ENCODE peak calls at places on chromosomes 11 and 22, in seven cellular contexts. O is GM12891, V is IMR-90, N is A549, T is HCT116, X is ovary, R is adrenal gland. B is an unnamed sample.

GRCh38 chr11:69867076-69868002 is 48.1 kb upstream of the FGF3 start:
- DNase-seq in O (no peak), V (peak), N (no peak), T (no peak), X (no peak), R (peak), B (no peak)

GRCh38 chr11:118957968-118958367 is 1.9 kb downstream of the UPK2 start:
- DNase-seq in O (no peak), V (no peak), N (no peak), T (no peak), X (no peak), R (no peak), B (no peak)

GRCh38 chr11:59668188-59668949 is 468 bp downstream of the PATL1 start:
- DNase-seq in O (peak), V (peak), N (peak), T (no peak), X (peak), R (peak), B (peak)

GRCh38 chr11:48272551-48273080 is 9.0 kb downstream of the OR4X1 start:
- DNase-seq in O (no peak), V (no peak), N (no peak), T (no peak), X (no peak), R (no peak), B (no peak)

GRCh38 chr11:120574881-120575280 is 63.3 kb downstream of the GRIK4 start:
- DNase-seq in O (no peak), V (no peak), N (no peak), T (no peak), X (no peak), R (no peak), B (no peak)

GRCh38 chr11:66473167-66473566 is 6.5 kb downstream of the PELI3 start:
- DNase-seq in O (no peak), V (no peak), N (no peak), T (no peak), X (no peak), R (no peak), B (no peak)

GRCh38 chr11:124951341-124951740 is 2.7 kb upstream of the CCDC15 start:
- DNase-seq in O (no peak), V (no peak), N (no peak), T (no peak), X (no peak), R (no peak), B (no peak)

GRCh38 chr11:76232026-76232665 is 25.8 kb upstream of the WNT11 start:
- DNase-seq in O (no peak), V (no peak), N (no peak), T (no peak), X (no peak), R (no peak), B (no peak)

GRCh38 chr11:94885133-94885532 is 88.2 kb downstream of the CWC15 start:
- DNase-seq in O (no peak), V (no peak), N (no peak), T (no peak), X (no peak), R (no peak), B (no peak)

GRCh38 chr22:44574057-44574456 is 76.0 kb upstream of the RTL6 start:
- DNase-seq in O (no peak), V (peak), N (peak), T (peak), X (peak), R (peak), B (peak)

GRCh38 chr11:122327528-122327927 is 211.5 kb upstream of the BLID start:
- DNase-seq in O (no peak), V (no peak), N (no peak), T (no peak), X (no peak), R (no peak), B (no peak)

GRCh38 chr11:2302280-2302843 is 549 bp downstream of the TSPAN32 start:
- DNase-seq in O (no peak), V (no peak), N (no peak), T (no peak), X (no peak), R (peak), B (no peak)

GRCh38 chr11:20000393-20001134 is 159.7 kb downstream of the DBX1 start:
- DNase-seq in O (no peak), V (no peak), N (no peak), T (no peak), X (no peak), R (no peak), B (no peak)

GRCh38 chr11:79258606-79259005 is 182.2 kb downstream of the TENM4 start:
- DNase-seq in O (no peak), V (peak), N (no peak), T (no peak), X (no peak), R (no peak), B (no peak)

GRCh38 chr11:82733444-82734119 is at the start of gene FAM181B:
- DNase-seq in O (peak), V (no peak), N (peak), T (no peak), X (peak), R (peak), B (peak)

GRCh38 chr22:39713799-39714290 is 143.3 kb downstream of the CACNA1I start:
- DNase-seq in O (no peak), V (no peak), N (no peak), T (no peak), X (no peak), R (no peak), B (no peak)

GRCh38 chr11:116309446-116309845 is 463.3 kb downstream of the BUD13 start:
- DNase-seq in O (no peak), V (no peak), N (no peak), T (no peak), X (no peak), R (no peak), B (no peak)

GRCh38 chr11:720642-721346 is 14.8 kb downstream of the EPS8L2 start:
- DNase-seq in O (no peak), V (peak), N (no peak), T (no peak), X (no peak), R (no peak), B (no peak)

GRCh38 chr11:103091024-103091423 is 936 bp downstream of the DCUN1D5 start:
- DNase-seq in O (no peak), V (peak), N (peak), T (no peak), X (no peak), R (no peak), B (no peak)

GRCh38 chr11:122709042-122709760 is 53.7 kb downstream of the UBASH3B start:
- DNase-seq in O (no peak), V (peak), N (no peak), T (peak), X (no peak), R (no peak), B (no peak)

GRCh38 chr11:71453911-71454304 is 905 bp downstream of the NADSYN1 start:
- DNase-seq in O (no peak), V (no peak), N (no peak), T (no peak), X (no peak), R (no peak), B (no peak)

GRCh38 chr11:71452354-71453020 is 516 bp upstream of the NADSYN1 start:
- DNase-seq in O (no peak), V (peak), N (no peak), T (no peak), X (peak), R (peak), B (peak)

GRCh38 chr11:71454470-71455113 is 1.6 kb downstream of the NADSYN1 start:
- DNase-seq in O (no peak), V (no peak), N (no peak), T (no peak), X (no peak), R (no peak), B (no peak)

GRCh38 chr11:71451596-71452353 is 1.2 kb upstream of the NADSYN1 start:
- DNase-seq in O (no peak), V (no peak), N (no peak), T (no peak), X (no peak), R (no peak), B (no peak)

DNA sequence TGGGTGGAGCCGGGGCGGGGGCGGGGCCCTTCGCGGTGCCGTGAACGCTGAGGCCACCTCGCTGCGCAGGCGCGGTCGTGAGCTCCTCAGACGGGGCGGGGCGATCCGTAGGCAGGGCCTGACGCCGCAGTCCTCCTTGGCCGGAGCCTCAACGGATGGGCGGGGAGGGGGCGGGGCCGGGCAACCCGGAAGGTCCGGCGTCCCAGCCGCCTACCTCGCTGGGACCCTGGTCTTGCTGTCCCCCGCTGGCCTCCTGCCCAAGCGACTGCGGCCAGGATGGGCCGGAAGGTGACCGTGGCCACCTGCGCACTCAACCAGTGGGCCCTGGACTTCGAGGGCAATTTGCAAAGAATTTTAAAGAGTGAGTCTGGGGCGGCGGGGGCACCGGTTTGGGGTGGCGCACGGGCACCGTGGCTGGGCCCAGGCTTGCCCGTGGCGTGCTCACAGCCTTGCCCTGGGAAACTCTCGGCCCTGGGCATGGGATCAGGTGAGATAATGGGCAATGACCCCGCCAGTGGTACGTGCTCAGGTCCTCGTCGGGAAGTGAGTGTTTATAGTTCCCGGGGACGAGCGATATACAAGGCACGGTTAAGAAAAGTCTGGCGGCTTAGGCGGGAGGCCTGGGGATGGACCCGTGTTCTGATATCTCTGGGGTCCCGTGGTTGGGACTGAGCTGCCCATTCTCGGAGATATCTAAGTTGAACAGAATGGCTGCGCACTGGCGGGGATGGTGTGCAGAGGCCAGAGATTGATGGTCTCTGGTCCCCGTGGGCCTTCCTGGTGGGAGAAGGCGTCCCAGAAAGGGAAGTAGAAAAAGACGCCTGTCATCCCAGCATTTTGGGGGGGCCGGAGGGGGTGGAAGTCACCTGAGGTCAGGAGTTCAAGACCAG is at the start of gene NADSYN1:
- DNase-seq in O (peak), V (peak), N (peak), T (peak), X (peak), R (peak), B (peak)
- TF ChIP-seq POLR2A in O (peak), V (peak), N (peak), T (no peak), X (peak), R (no peak), B (no peak)

DNA sequence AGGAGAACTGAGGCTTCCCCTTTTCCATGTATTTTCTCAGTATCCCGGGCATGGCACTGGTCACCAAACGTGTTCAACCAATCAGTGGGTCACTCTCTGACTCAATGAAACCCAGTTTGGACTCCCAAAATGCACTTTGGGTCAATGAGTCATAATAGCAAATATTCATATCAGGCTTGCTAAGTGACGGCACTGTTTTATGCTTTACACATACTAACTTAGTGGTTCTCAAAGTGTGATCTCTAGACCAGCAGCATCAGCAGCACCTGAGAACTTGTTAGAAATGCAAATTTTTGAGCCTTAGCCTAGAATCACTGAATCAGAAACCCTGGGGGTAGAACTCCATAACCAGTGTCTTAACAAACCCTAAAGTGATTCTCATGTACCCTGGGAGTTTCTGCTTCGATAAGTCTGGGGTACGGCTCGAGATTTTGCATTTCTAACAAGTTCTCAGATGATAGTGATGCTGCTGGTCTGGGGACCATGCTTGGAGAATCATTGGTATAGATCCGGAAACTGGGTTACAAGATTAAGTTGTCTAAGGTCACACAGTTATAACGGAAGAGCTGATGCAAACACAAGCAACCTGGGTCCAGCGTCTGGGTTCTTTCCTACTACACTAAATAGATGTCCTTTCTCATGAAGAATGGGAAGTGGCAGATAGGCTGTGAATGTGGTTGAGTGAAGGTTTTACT is 35.6 kb downstream of the ETS1 start:
- DNase-seq in O (no peak), V (no peak), N (no peak), T (no peak), X (no peak), R (no peak), B (no peak)
- TF ChIP-seq POLR2A in O (peak), V (no peak), N (no peak), T (no peak), X (no peak), R (no peak), B (no peak)

GRCh38 chr22:42292726-42293520 is 22.5 kb upstream of the TCF20 start:
- DNase-seq in O (no peak), V (no peak), N (no peak), T (no peak), X (no peak), R (no peak), B (no peak)
- TF ChIP-seq POLR2A in O (no peak), V (no peak), N (no peak), T (no peak), X (no peak), R (no peak), B (no peak)

DNA sequence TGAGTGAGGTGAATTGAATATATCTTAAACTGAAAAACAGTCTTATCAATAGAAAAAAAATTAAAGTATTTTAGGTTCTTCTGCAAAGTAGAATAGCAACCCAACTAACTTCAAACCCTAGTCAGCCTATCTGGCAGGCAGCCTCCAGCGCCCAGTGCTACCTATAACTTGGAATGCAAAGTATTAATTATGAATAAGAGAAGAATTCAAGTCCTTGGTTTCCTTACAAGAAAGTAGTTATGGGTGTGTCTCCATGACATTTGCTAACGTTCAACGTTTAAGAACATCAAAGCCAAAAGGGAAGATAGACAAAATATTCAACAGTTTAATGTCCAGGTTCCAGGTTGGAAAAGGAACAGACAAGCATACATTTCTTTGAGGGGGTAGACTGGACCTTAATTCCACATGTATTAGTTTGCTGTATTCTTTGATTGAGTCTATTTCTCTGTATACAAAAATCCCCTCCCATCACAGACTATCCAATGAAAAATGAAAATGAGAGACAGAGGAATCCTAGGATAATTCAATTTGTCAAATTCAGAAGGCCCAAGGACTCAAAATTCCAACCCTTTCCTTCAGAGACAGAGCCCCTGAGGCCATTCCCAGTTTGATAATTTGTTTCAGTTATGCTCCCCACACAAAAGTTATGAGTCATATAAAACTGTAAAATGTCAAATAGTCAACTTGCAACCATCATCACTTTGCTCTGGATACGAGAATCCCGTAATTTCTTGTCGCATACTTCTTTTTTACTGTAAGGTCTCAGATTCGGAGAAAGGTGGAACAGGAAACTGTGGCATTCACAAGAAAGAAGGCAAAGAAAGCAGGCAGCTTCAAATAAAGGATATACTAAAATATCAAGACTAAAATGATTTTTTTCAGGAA is 83.7 kb upstream of the CHRM4 start:
- DNase-seq in O (no peak), V (no peak), N (no peak), T (no peak), X (no peak), R (no peak), B (no peak)
- TF ChIP-seq POLR2A in O (no peak), V (no peak), N (no peak), T (no peak), X (no peak), R (no peak), B (no peak)

GRCh38 chr11:3841426-3842304 is 906 bp upstream of the RHOG start:
- DNase-seq in O (peak), V (peak), N (peak), T (peak), X (peak), R (peak), B (peak)
- TF ChIP-seq POLR2A in O (no peak), V (peak), N (peak), T (no peak), X (peak), R (no peak), B (peak)

GRCh38 chr22:32042924-32043323 is at the start of gene SLC5A1:
- DNase-seq in O (no peak), V (no peak), N (no peak), T (no peak), X (no peak), R (no peak), B (no peak)
- TF ChIP-seq POLR2A in O (no peak), V (no peak), N (no peak), T (no peak), X (no peak), R (no peak), B (no peak)

DNA sequence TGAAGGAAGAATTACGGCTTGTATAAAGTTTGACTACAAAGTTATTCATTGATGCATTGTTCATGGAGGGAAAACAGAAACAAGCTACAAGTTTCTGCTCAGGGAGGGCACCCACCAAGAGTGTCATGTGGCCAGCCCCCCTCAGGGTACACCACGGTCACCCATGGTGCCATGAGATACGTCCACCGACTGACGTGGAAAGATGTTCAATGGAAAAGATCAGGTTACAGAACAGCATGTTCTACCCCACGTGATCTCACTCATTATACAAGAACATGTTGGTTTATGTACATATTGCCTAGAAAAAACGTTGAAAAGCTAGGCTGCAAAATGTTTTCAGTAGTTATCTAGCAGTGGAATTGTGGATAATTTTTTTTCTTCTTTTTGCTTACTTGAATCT is 22.3 kb downstream of the RCN1 start:
- DNase-seq in O (no peak), V (no peak), N (no peak), T (no peak), X (no peak), R (no peak), B (no peak)
- TF ChIP-seq POLR2A in O (no peak), V (no peak), N (no peak), T (no peak), X (no peak), R (no peak), B (no peak)